ENCODE peak calls at places on chromosomes 16 and 17, in four cellular contexts. One of them, this sample, is unnamed.

GRCh38 chr17:73861543-73861942 is 217.3 kb upstream of the SDK2 start:
- DNase-seq in RPMI8226: no peak
- DNase-seq in neural progenitor cell: no peak
- DNase-seq in activated naive CD8-positive, alpha-beta T cell treated with anti-CD3 and anti-CD28 coated beads, Interleukin-2, amount 50 U/mL, for 16 hours: no peak
- DNase-seq in this sample: no peak

GRCh38 chr16:27448531-27449433 is 46.8 kb downstream of the IL21R start:
- DNase-seq in activated naive CD8-positive, alpha-beta T cell treated with anti-CD3 and anti-CD28 coated beads, Interleukin-2, amount 50 U/mL, for 16 hours: no peak
- DNase-seq in RPMI8226: no peak
- DNase-seq in neural progenitor cell: no peak
- DNase-seq in this sample: no peak

GRCh38 chr17:4998666-4999428 is 1.1 kb downstream of the KIF1C start:
- DNase-seq in RPMI8226: no peak
- DNase-seq in neural progenitor cell: peak; percentile 43
- DNase-seq in activated naive CD8-positive, alpha-beta T cell treated with anti-CD3 and anti-CD28 coated beads, Interleukin-2, amount 50 U/mL, for 16 hours: no peak
- DNase-seq in this sample: no peak

GRCh38 chr17:69574257-69575197 is 160.0 kb downstream of the MAP2K6 start:
- DNase-seq in neural progenitor cell: peak; percentile 22
- DNase-seq in activated naive CD8-positive, alpha-beta T cell treated with anti-CD3 and anti-CD28 coated beads, Interleukin-2, amount 50 U/mL, for 16 hours: no peak
- DNase-seq in RPMI8226: no peak
- DNase-seq in this sample: no peak

GRCh38 chr16:84985079-84986065 is 26.0 kb downstream of the ZDHHC7 start:
- DNase-seq in RPMI8226: no peak
- DNase-seq in neural progenitor cell: no peak
- DNase-seq in activated naive CD8-positive, alpha-beta T cell treated with anti-CD3 and anti-CD28 coated beads, Interleukin-2, amount 50 U/mL, for 16 hours: no peak
- DNase-seq in this sample: no peak

GRCh38 chr17:50279639-50280038 is 5.4 kb downstream of the TMEM92 start:
- DNase-seq in RPMI8226: no peak
- DNase-seq in neural progenitor cell: no peak
- DNase-seq in activated naive CD8-positive, alpha-beta T cell treated with anti-CD3 and anti-CD28 coated beads, Interleukin-2, amount 50 U/mL, for 16 hours: no peak
- DNase-seq in this sample: no peak

GRCh38 chr17:44113382-44113781 is 10.1 kb downstream of the HDAC5 start:
- DNase-seq in neural progenitor cell: no peak
- DNase-seq in activated naive CD8-positive, alpha-beta T cell treated with anti-CD3 and anti-CD28 coated beads, Interleukin-2, amount 50 U/mL, for 16 hours: no peak
- DNase-seq in RPMI8226: no peak
- DNase-seq in this sample: no peak

GRCh38 chr17:80829166-80829813 is 162.4 kb upstream of the CHMP6 start:
- DNase-seq in neural progenitor cell: no peak
- DNase-seq in activated naive CD8-positive, alpha-beta T cell treated with anti-CD3 and anti-CD28 coated beads, Interleukin-2, amount 50 U/mL, for 16 hours: no peak
- DNase-seq in RPMI8226: no peak
- DNase-seq in this sample: no peak

GRCh38 chr17:57578608-57578990 is 166.5 kb downstream of the CCDC182 start:
- DNase-seq in activated naive CD8-positive, alpha-beta T cell treated with anti-CD3 and anti-CD28 coated beads, Interleukin-2, amount 50 U/mL, for 16 hours: no peak
- DNase-seq in neural progenitor cell: no peak
- DNase-seq in RPMI8226: no peak
- DNase-seq in this sample: no peak

GRCh38 chr17:74493381-74493833 is 27.0 kb downstream of the CD300A start:
- DNase-seq in RPMI8226: peak; percentile 74
- DNase-seq in activated naive CD8-positive, alpha-beta T cell treated with anti-CD3 and anti-CD28 coated beads, Interleukin-2, amount 50 U/mL, for 16 hours: peak; percentile 26
- DNase-seq in neural progenitor cell: peak; percentile 87
- DNase-seq in this sample: peak; percentile 42

GRCh38 chr17:19645608-19646250 is 2.8 kb upstream of the ALDH3A2 start:
- DNase-seq in activated naive CD8-positive, alpha-beta T cell treated with anti-CD3 and anti-CD28 coated beads, Interleukin-2, amount 50 U/mL, for 16 hours: no peak
- DNase-seq in RPMI8226: peak; percentile 12
- DNase-seq in neural progenitor cell: peak; percentile 70
- DNase-seq in this sample: no peak

GRCh38 chr17:51640108-51640622 is 379.8 kb downstream of the UTP18 start:
- DNase-seq in RPMI8226: peak; percentile 7
- DNase-seq in activated naive CD8-positive, alpha-beta T cell treated with anti-CD3 and anti-CD28 coated beads, Interleukin-2, amount 50 U/mL, for 16 hours: no peak
- DNase-seq in neural progenitor cell: peak; percentile 69
- DNase-seq in this sample: no peak

GRCh38 chr16:685967-686366 is 1.8 kb upstream of the JMJD8 start:
- DNase-seq in activated naive CD8-positive, alpha-beta T cell treated with anti-CD3 and anti-CD28 coated beads, Interleukin-2, amount 50 U/mL, for 16 hours: no peak
- DNase-seq in neural progenitor cell: peak; percentile 65
- DNase-seq in RPMI8226: no peak
- DNase-seq in this sample: no peak

GRCh38 chr16:83870830-83871229 is 28.1 kb upstream of the MLYCD start:
- DNase-seq in neural progenitor cell: no peak
- DNase-seq in RPMI8226: no peak
- DNase-seq in activated naive CD8-positive, alpha-beta T cell treated with anti-CD3 and anti-CD28 coated beads, Interleukin-2, amount 50 U/mL, for 16 hours: no peak
- DNase-seq in this sample: no peak

This sample was measured in stimulated activated CD8-positive, alpha-beta memory T cell treated with anti-CD3 and anti-CD28 coated beads, Interleukin-15, amount 100 ng/mL, for 4 hours.